ENCODE peak calls at places on chromosome 19, in nine cellular contexts. One of them, this sample, is unnamed.
A peak's percentile ranks its signal among the peaks of the same experiment; 100 is the strongest.

GRCh38 chr19:16112778-16113177 is 1.1 kb downstream of the RAB8A start:
- DNase-seq in left ventricle myocardium inferior: no peak
- DNase-seq in Daoy: no peak
- DNase-seq in keratinocyte: no peak
- DNase-seq in stimulated activated CD4-positive, alpha-beta T cell treated with anti-CD3 and anti-CD28 coated beads, Interleukin-4, amount 100 ng/mL, for 4 hours: no peak
- DNase-seq in activated CD4-positive, CD25-positive, alpha-beta regulatory T cell: no peak
- DNase-seq in GM04504: no peak
- DNase-seq in ACHN: no peak
- DNase-seq in activated CD4-positive, alpha-beta T cell treated with anti-CD3 and anti-CD28 coated beads for 4 hours: no peak
- DNase-seq in this sample: no peak

GRCh38 chr19:15129856-15130580 is 22.8 kb downstream of the SYDE1 start:
- DNase-seq in activated CD4-positive, CD25-positive, alpha-beta regulatory T cell: no peak
- DNase-seq in Daoy: no peak
- DNase-seq in stimulated activated CD4-positive, alpha-beta T cell treated with anti-CD3 and anti-CD28 coated beads, Interleukin-4, amount 100 ng/mL, for 4 hours: peak; percentile 30
- DNase-seq in activated CD4-positive, alpha-beta T cell treated with anti-CD3 and anti-CD28 coated beads for 4 hours: peak; percentile 55
- DNase-seq in GM04504: no peak
- DNase-seq in ACHN: no peak
- DNase-seq in keratinocyte: peak; percentile 33
- DNase-seq in left ventricle myocardium inferior: no peak
- DNase-seq in this sample: no peak

GRCh38 chr19:35868172-35868822 is at the start of gene APLP1:
- DNase-seq in stimulated activated CD4-positive, alpha-beta T cell treated with anti-CD3 and anti-CD28 coated beads, Interleukin-4, amount 100 ng/mL, for 4 hours: peak; percentile 77
- DNase-seq in GM04504: no peak
- DNase-seq in keratinocyte: no peak
- DNase-seq in left ventricle myocardium inferior: peak; percentile 74
- DNase-seq in Daoy: peak; percentile 64
- DNase-seq in activated CD4-positive, alpha-beta T cell treated with anti-CD3 and anti-CD28 coated beads for 4 hours: peak; percentile 74
- DNase-seq in activated CD4-positive, CD25-positive, alpha-beta regulatory T cell: peak; percentile 35
- DNase-seq in ACHN: peak; percentile 33
- DNase-seq in this sample: no peak

GRCh38 chr19:30630289-30631034 is 258.3 kb downstream of the ZNF536 start:
- DNase-seq in Daoy: no peak
- DNase-seq in GM04504: no peak
- DNase-seq in stimulated activated CD4-positive, alpha-beta T cell treated with anti-CD3 and anti-CD28 coated beads, Interleukin-4, amount 100 ng/mL, for 4 hours: no peak
- DNase-seq in ACHN: no peak
- DNase-seq in keratinocyte: no peak
- DNase-seq in activated CD4-positive, CD25-positive, alpha-beta regulatory T cell: no peak
- DNase-seq in left ventricle myocardium inferior: no peak
- DNase-seq in activated CD4-positive, alpha-beta T cell treated with anti-CD3 and anti-CD28 coated beads for 4 hours: no peak
- DNase-seq in this sample: no peak

GRCh38 chr19:4781851-4782250 is 9.7 kb upstream of the FEM1A start:
- DNase-seq in left ventricle myocardium inferior: no peak
- DNase-seq in activated CD4-positive, CD25-positive, alpha-beta regulatory T cell: no peak
- DNase-seq in GM04504: no peak
- DNase-seq in ACHN: no peak
- DNase-seq in stimulated activated CD4-positive, alpha-beta T cell treated with anti-CD3 and anti-CD28 coated beads, Interleukin-4, amount 100 ng/mL, for 4 hours: no peak
- DNase-seq in activated CD4-positive, alpha-beta T cell treated with anti-CD3 and anti-CD28 coated beads for 4 hours: no peak
- DNase-seq in keratinocyte: no peak
- DNase-seq in Daoy: no peak
- DNase-seq in this sample: no peak

GRCh38 chr19:14544977-14545715 is 15.8 kb downstream of the TECR start:
- DNase-seq in Daoy: no peak
- DNase-seq in ACHN: no peak
- DNase-seq in activated CD4-positive, alpha-beta T cell treated with anti-CD3 and anti-CD28 coated beads for 4 hours: no peak
- DNase-seq in activated CD4-positive, CD25-positive, alpha-beta regulatory T cell: no peak
- DNase-seq in GM04504: no peak
- DNase-seq in keratinocyte: no peak
- DNase-seq in left ventricle myocardium inferior: peak; percentile 79
- DNase-seq in stimulated activated CD4-positive, alpha-beta T cell treated with anti-CD3 and anti-CD28 coated beads, Interleukin-4, amount 100 ng/mL, for 4 hours: no peak
- DNase-seq in this sample: no peak

GRCh38 chr19:12802267-12803106 is 618 bp downstream of the THSD8 start:
- DNase-seq in stimulated activated CD4-positive, alpha-beta T cell treated with anti-CD3 and anti-CD28 coated beads, Interleukin-4, amount 100 ng/mL, for 4 hours: no peak
- DNase-seq in activated CD4-positive, CD25-positive, alpha-beta regulatory T cell: no peak
- DNase-seq in activated CD4-positive, alpha-beta T cell treated with anti-CD3 and anti-CD28 coated beads for 4 hours: no peak
- DNase-seq in GM04504: no peak
- DNase-seq in Daoy: no peak
- DNase-seq in ACHN: no peak
- DNase-seq in left ventricle myocardium inferior: no peak
- DNase-seq in keratinocyte: no peak
- DNase-seq in this sample: no peak

GRCh38 chr19:43490759-43491158 is 13.8 kb downstream of the PHLDB3 start:
- DNase-seq in ACHN: no peak
- DNase-seq in Daoy: no peak
- DNase-seq in activated CD4-positive, alpha-beta T cell treated with anti-CD3 and anti-CD28 coated beads for 4 hours: no peak
- DNase-seq in stimulated activated CD4-positive, alpha-beta T cell treated with anti-CD3 and anti-CD28 coated beads, Interleukin-4, amount 100 ng/mL, for 4 hours: no peak
- DNase-seq in keratinocyte: no peak
- DNase-seq in GM04504: no peak
- DNase-seq in activated CD4-positive, CD25-positive, alpha-beta regulatory T cell: no peak
- DNase-seq in left ventricle myocardium inferior: no peak
- DNase-seq in this sample: no peak

GRCh38 chr19:571127-571974 is 1.0 kb upstream of the BSG start:
- DNase-seq in ACHN: peak; percentile 62
- DNase-seq in keratinocyte: no peak
- DNase-seq in activated CD4-positive, alpha-beta T cell treated with anti-CD3 and anti-CD28 coated beads for 4 hours: peak; percentile 26
- DNase-seq in activated CD4-positive, CD25-positive, alpha-beta regulatory T cell: peak; percentile 32
- DNase-seq in stimulated activated CD4-positive, alpha-beta T cell treated with anti-CD3 and anti-CD28 coated beads, Interleukin-4, amount 100 ng/mL, for 4 hours: peak; percentile 33
- DNase-seq in Daoy: peak; percentile 74
- DNase-seq in left ventricle myocardium inferior: no peak
- DNase-seq in GM04504: no peak
- DNase-seq in this sample: no peak

GRCh38 chr19:49890349-49891311 is 6.1 kb downstream of the IL4I1 start:
- DNase-seq in keratinocyte: no peak
- DNase-seq in activated CD4-positive, alpha-beta T cell treated with anti-CD3 and anti-CD28 coated beads for 4 hours: peak; percentile 72
- DNase-seq in GM04504: no peak
- DNase-seq in activated CD4-positive, CD25-positive, alpha-beta regulatory T cell: peak; percentile 50
- DNase-seq in ACHN: no peak
- DNase-seq in left ventricle myocardium inferior: no peak
- DNase-seq in Daoy: no peak
- DNase-seq in stimulated activated CD4-positive, alpha-beta T cell treated with anti-CD3 and anti-CD28 coated beads, Interleukin-4, amount 100 ng/mL, for 4 hours: peak; percentile 76
- DNase-seq in this sample: no peak

GRCh38 chr19:11736696-11737095 is 2.0 kb downstream of the ZNF823 start:
- DNase-seq in stimulated activated CD4-positive, alpha-beta T cell treated with anti-CD3 and anti-CD28 coated beads, Interleukin-4, amount 100 ng/mL, for 4 hours: no peak
- DNase-seq in keratinocyte: peak; percentile 52
- DNase-seq in left ventricle myocardium inferior: peak; percentile 26
- DNase-seq in Daoy: peak; percentile 46
- DNase-seq in ACHN: no peak
- DNase-seq in activated CD4-positive, alpha-beta T cell treated with anti-CD3 and anti-CD28 coated beads for 4 hours: no peak
- DNase-seq in activated CD4-positive, CD25-positive, alpha-beta regulatory T cell: no peak
- DNase-seq in GM04504: no peak
- DNase-seq in this sample: no peak

GRCh38 chr19:45448887-45449299 is 18.9 kb upstream of the FOSB start:
- DNase-seq in ACHN: no peak
- DNase-seq in activated CD4-positive, CD25-positive, alpha-beta regulatory T cell: no peak
- DNase-seq in Daoy: no peak
- DNase-seq in stimulated activated CD4-positive, alpha-beta T cell treated with anti-CD3 and anti-CD28 coated beads, Interleukin-4, amount 100 ng/mL, for 4 hours: no peak
- DNase-seq in left ventricle myocardium inferior: no peak
- DNase-seq in keratinocyte: peak; percentile 86
- DNase-seq in GM04504: no peak
- DNase-seq in activated CD4-positive, alpha-beta T cell treated with anti-CD3 and anti-CD28 coated beads for 4 hours: no peak
- DNase-seq in this sample: no peak

GRCh38 chr19:46134527-46134926 is 10.0 kb upstream of the IGFL3 start:
- DNase-seq in left ventricle myocardium inferior: no peak
- DNase-seq in stimulated activated CD4-positive, alpha-beta T cell treated with anti-CD3 and anti-CD28 coated beads, Interleukin-4, amount 100 ng/mL, for 4 hours: no peak
- DNase-seq in activated CD4-positive, alpha-beta T cell treated with anti-CD3 and anti-CD28 coated beads for 4 hours: no peak
- DNase-seq in keratinocyte: no peak
- DNase-seq in ACHN: no peak
- DNase-seq in activated CD4-positive, CD25-positive, alpha-beta regulatory T cell: no peak
- DNase-seq in GM04504: no peak
- DNase-seq in Daoy: no peak
- DNase-seq in this sample: no peak

GRCh38 chr19:756232-756631 is 5.3 kb downstream of the MISP start:
- DNase-seq in activated CD4-positive, alpha-beta T cell treated with anti-CD3 and anti-CD28 coated beads for 4 hours: no peak
- DNase-seq in ACHN: peak; percentile 7
- DNase-seq in Daoy: peak; percentile 34
- DNase-seq in left ventricle myocardium inferior: no peak
- DNase-seq in GM04504: no peak
- DNase-seq in stimulated activated CD4-positive, alpha-beta T cell treated with anti-CD3 and anti-CD28 coated beads, Interleukin-4, amount 100 ng/mL, for 4 hours: no peak
- DNase-seq in activated CD4-positive, CD25-positive, alpha-beta regulatory T cell: no peak
- DNase-seq in keratinocyte: no peak
- DNase-seq in this sample: no peak

GRCh38 chr19:5078179-5078578 is 109.3 kb downstream of the KDM4B start:
- DNase-seq in activated CD4-positive, CD25-positive, alpha-beta regulatory T cell: no peak
- DNase-seq in activated CD4-positive, alpha-beta T cell treated with anti-CD3 and anti-CD28 coated beads for 4 hours: no peak
- DNase-seq in ACHN: no peak
- DNase-seq in Daoy: no peak
- DNase-seq in left ventricle myocardium inferior: no peak
- DNase-seq in GM04504: no peak
- DNase-seq in stimulated activated CD4-positive, alpha-beta T cell treated with anti-CD3 and anti-CD28 coated beads, Interleukin-4, amount 100 ng/mL, for 4 hours: no peak
- DNase-seq in keratinocyte: no peak
- DNase-seq in this sample: no peak

GRCh38 chr19:38842439-38843174 is 7.2 kb downstream of the HNRNPL start:
- DNase-seq in keratinocyte: no peak
- DNase-seq in stimulated activated CD4-positive, alpha-beta T cell treated with anti-CD3 and anti-CD28 coated beads, Interleukin-4, amount 100 ng/mL, for 4 hours: no peak
- DNase-seq in Daoy: no peak
- DNase-seq in left ventricle myocardium inferior: no peak
- DNase-seq in GM04504: no peak
- DNase-seq in activated CD4-positive, CD25-positive, alpha-beta regulatory T cell: no peak
- DNase-seq in activated CD4-positive, alpha-beta T cell treated with anti-CD3 and anti-CD28 coated beads for 4 hours: peak; percentile 57
- DNase-seq in ACHN: no peak
- DNase-seq in this sample: no peak

GRCh38 chr19:35226748-35227147 is 1.8 kb downstream of the FAM187B start:
- DNase-seq in activated CD4-positive, CD25-positive, alpha-beta regulatory T cell: no peak
- DNase-seq in Daoy: no peak
- DNase-seq in stimulated activated CD4-positive, alpha-beta T cell treated with anti-CD3 and anti-CD28 coated beads, Interleukin-4, amount 100 ng/mL, for 4 hours: no peak
- DNase-seq in ACHN: no peak
- DNase-seq in activated CD4-positive, alpha-beta T cell treated with anti-CD3 and anti-CD28 coated beads for 4 hours: no peak
- DNase-seq in GM04504: no peak
- DNase-seq in keratinocyte: no peak
- DNase-seq in left ventricle myocardium inferior: no peak
- DNase-seq in this sample: no peak